ENCODE peak calls at places on chromosomes 6 and 20, in five cellular contexts. G, L, D, Y and B are unnamed samples.

GRCh38 chr20:42027746-42028268 is 409.6 kb upstream of the CHD6 start:
- DNase-seq in G (no peak), L (no peak), D (peak), Y (no peak), B (no peak)

GRCh38 chr6:113560908-113561307 is 296.2 kb upstream of the MARCKS start:
- DNase-seq in G (peak), L (no peak), D (no peak), Y (no peak), B (peak)

GRCh38 chr20:50655325-50655880 is 35.9 kb downstream of the RIPOR3 start:
- DNase-seq in G (peak), L (no peak), D (peak), Y (peak), B (no peak)

GRCh38 chr6:44268095-44268628 is 2.1 kb upstream of the TMEM151B start:
- DNase-seq in G (no peak), L (peak), D (peak), Y (peak), B (no peak)

GRCh38 chr6:144411506-144412165 is 126.5 kb downstream of the UTRN start:
- DNase-seq in G (no peak), L (no peak), D (no peak), Y (no peak), B (no peak)

GRCh38 chr6:26240157-26240980 is 124.6 kb upstream of the BTN3A2 start:
- DNase-seq in G (peak), L (no peak), D (peak), Y (peak), B (peak)

GRCh38 chr6:16095180-16095579 is 33.7 kb upstream of the MYLIP start:
- DNase-seq in G (no peak), L (no peak), D (no peak), Y (no peak), B (no peak)

GRCh38 chr20:20594171-20594530 is 118.3 kb downstream of the RALGAPA2 start:
- DNase-seq in G (no peak), L (peak), D (peak), Y (no peak), B (no peak)

GRCh38 chr6:167034056-167034455 is 34.9 kb downstream of the CEP43 start:
- DNase-seq in G (no peak), L (no peak), D (no peak), Y (no peak), B (no peak)

GRCh38 chr6:46390153-46390876 is 100.9 kb downstream of the RCAN2 start:
- DNase-seq in G (no peak), L (no peak), D (no peak), Y (no peak), B (peak)

GRCh38 chr6:101578306-101578705 is 184.8 kb downstream of the GRIK2 start:
- DNase-seq in G (no peak), L (no peak), D (no peak), Y (no peak), B (no peak)

GRCh38 chr20:5996765-5997164 is 46.3 kb downstream of the MCM8 start:
- DNase-seq in G (no peak), L (no peak), D (no peak), Y (no peak), B (no peak)

GRCh38 chr20:58647162-58647813 is 3.8 kb upstream of the STX16 start:
- DNase-seq in G (no peak), L (no peak), D (no peak), Y (no peak), B (no peak)

GRCh38 chr6:68008445-68008844 is 626.6 kb upstream of the ADGRB3 start:
- DNase-seq in G (no peak), L (no peak), D (no peak), Y (no peak), B (no peak)

GRCh38 chr6:37314803-37315515 is 38.8 kb upstream of the RNF8 start:
- DNase-seq in G (no peak), L (peak), D (peak), Y (peak), B (no peak)

GRCh38 chr20:483791-484644 is 21.7 kb upstream of the TBC1D20 start:
- DNase-seq in G (no peak), L (no peak), D (no peak), Y (no peak), B (no peak)

GRCh38 chr6:148925701-148926100 is 178.9 kb downstream of the UST start:
- DNase-seq in G (no peak), L (no peak), D (no peak), Y (no peak), B (peak)

GRCh38 chr20:23150304-23151007 is 64.3 kb upstream of the CD93 start:
- DNase-seq in G (no peak), L (no peak), D (no peak), Y (peak), B (no peak)

GRCh38 chr6:89270951-89271721 is 44.0 kb downstream of the GABRR2 start:
- DNase-seq in G (no peak), L (no peak), D (no peak), Y (no peak), B (no peak)

GRCh38 chr6:53033764-53034163 is 31.4 kb upstream of the FBXO9 start:
- DNase-seq in G (no peak), L (no peak), D (no peak), Y (no peak), B (no peak)

GRCh38 chr6:20433321-20433720 is 31.6 kb downstream of the E2F3 start:
- DNase-seq in G (no peak), L (no peak), D (no peak), Y (no peak), B (no peak)

GRCh38 chr6:125099211-125100017 is 54.2 kb upstream of the TPD52L1 start:
- DNase-seq in G (peak), L (no peak), D (peak), Y (peak), B (no peak)

GRCh38 chr6:894274-894673 is 201.3 kb upstream of the EXOC2 start:
- DNase-seq in G (no peak), L (no peak), D (no peak), Y (no peak), B (no peak)

GRCh38 chr6:39339557-39340555 is 17.4 kb upstream of the KCNK16 start:
- DNase-seq in G (no peak), L (no peak), D (no peak), Y (no peak), B (no peak)

GRCh38 chr6:111358454-111358853 is 124.6 kb downstream of the REV3L start:
- DNase-seq in G (no peak), L (no peak), D (no peak), Y (no peak), B (no peak)

GRCh38 chr6:143964667-143965066 is 43.4 kb downstream of the PLAGL1 start:
- DNase-seq in G (no peak), L (no peak), D (no peak), Y (no peak), B (no peak)

GRCh38 chr6:108363756-108364356 is 69.0 kb downstream of the AFG1L start:
- DNase-seq in G (no peak), L (no peak), D (peak), Y (no peak), B (no peak)

GRCh38 chr6:170130201-170130621 is 160.7 kb downstream of the DLL1 start:
- DNase-seq in G (no peak), L (no peak), D (no peak), Y (no peak), B (no peak)

GRCh38 chr20:39874049-39874893 is 814.8 kb downstream of the MAFB start:
- DNase-seq in G (peak), L (peak), D (peak), Y (peak), B (peak)

GRCh38 chr20:49635171-49635570 is 67.2 kb upstream of the PTGIS start:
- DNase-seq in G (no peak), L (no peak), D (no peak), Y (peak), B (no peak)

GRCh38 chr6:68639211-68639610 is 4.1 kb downstream of the ADGRB3 start:
- DNase-seq in G (no peak), L (no peak), D (no peak), Y (no peak), B (no peak)

GRCh38 chr6:21996425-21997207 is 300.2 kb downstream of the PRL start:
- DNase-seq in G (no peak), L (no peak), D (peak), Y (no peak), B (peak)

GRCh38 chr6:109441069-109441816 is 719 bp downstream of the SMPD2 start:
- DNase-seq in G (no peak), L (peak), D (peak), Y (peak), B (no peak)

GRCh38 chr6:45920819-45921511 is 94.7 kb downstream of the CLIC5 start:
- DNase-seq in G (no peak), L (no peak), D (no peak), Y (no peak), B (no peak)

GRCh38 chr6:155586036-155586557 is 130.5 kb upstream of the NOX3 start:
- DNase-seq in G (no peak), L (no peak), D (peak), Y (no peak), B (no peak)

GRCh38 chr6:7900621-7901020 is 10.0 kb downstream of the TXNDC5 start:
- DNase-seq in G (no peak), L (no peak), D (no peak), Y (no peak), B (no peak)

GRCh38 chr6:134757911-134758361 is 192.0 kb downstream of the ALDH8A1 start:
- DNase-seq in G (no peak), L (no peak), D (no peak), Y (no peak), B (no peak)

GRCh38 chr6:133441491-133441890 is 200.3 kb downstream of the EYA4 start:
- DNase-seq in G (no peak), L (no peak), D (no peak), Y (no peak), B (no peak)

GRCh38 chr20:62552613-62553012 is 76.8 kb upstream of the GATA5 start:
- DNase-seq in G (no peak), L (no peak), D (no peak), Y (no peak), B (no peak)
- TF ChIP-seq CTCF in G (no peak), L (no peak), D (no peak), Y (no peak), B (no peak)

DNA sequence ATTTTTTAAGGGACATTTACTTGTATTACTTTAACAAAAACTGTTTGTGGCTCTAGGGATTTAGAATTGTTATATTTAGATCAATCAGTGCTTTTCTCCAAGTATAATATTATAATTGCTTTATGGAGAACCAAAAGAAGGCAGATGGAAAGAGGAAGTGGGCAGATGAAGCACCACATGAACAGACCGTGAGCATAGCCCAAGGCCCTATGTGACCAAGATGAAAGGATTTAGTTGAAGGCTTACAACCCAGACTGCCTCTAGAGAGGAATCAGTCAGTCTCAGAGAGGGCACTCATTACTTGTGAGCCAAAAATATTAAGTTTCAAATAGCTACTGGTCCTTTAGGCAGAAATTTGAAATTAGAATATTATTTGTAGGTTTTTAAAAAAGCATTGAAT is 102.3 kb upstream of the IMPG1 start:
- DNase-seq in G (no peak), L (no peak), D (no peak), Y (no peak), B (no peak)
- TF ChIP-seq CTCF in G (no peak), L (no peak), D (no peak), Y (no peak), B (no peak)

GRCh38 chr6:35568967-35569606 is 56.4 kb upstream of the TULP1 start:
- DNase-seq in G (no peak), L (peak), D (peak), Y (peak), B (no peak)
- TF ChIP-seq CTCF in G (peak), L (peak), D (peak), Y (peak), B (peak)

DNA sequence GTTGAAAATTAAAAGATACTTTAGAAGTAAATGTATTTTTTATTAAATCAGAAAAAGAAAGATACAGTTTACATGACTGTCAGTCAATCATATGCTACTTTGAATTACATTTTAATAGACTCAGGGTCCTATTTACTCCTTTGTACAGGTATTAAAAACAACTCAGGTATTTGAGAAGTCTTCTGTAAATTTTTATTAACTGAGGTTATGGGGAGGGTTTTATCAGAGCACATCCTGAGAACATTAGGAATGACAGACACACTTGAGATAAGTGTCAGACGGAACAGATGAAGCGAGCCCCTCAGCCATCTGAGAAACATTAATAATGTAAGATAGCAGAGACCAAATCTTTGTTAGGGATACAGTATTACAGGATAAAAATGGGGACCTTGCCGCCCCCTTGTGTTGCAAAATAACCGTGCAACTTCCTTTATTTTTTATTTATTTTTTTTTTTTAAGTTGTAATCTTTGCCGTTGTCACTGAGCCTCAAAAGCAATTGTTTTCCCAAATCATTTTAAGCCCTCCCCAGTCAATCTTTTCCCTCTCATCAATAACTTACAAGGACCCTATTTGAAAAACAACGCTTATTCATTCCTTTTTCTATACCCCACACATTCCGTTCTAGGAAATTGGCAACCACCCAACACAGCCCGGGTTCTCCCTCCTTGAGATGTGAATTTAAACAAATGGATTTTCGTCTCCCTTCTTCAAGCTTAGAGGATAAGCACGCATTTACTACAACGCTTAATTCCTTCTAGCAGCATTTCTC is 126.7 kb downstream of the BCAS1 start:
- DNase-seq in G (no peak), L (peak), D (peak), Y (no peak), B (no peak)
- TF ChIP-seq CTCF in G (peak), L (peak), D (peak), Y (peak), B (peak)

DNA sequence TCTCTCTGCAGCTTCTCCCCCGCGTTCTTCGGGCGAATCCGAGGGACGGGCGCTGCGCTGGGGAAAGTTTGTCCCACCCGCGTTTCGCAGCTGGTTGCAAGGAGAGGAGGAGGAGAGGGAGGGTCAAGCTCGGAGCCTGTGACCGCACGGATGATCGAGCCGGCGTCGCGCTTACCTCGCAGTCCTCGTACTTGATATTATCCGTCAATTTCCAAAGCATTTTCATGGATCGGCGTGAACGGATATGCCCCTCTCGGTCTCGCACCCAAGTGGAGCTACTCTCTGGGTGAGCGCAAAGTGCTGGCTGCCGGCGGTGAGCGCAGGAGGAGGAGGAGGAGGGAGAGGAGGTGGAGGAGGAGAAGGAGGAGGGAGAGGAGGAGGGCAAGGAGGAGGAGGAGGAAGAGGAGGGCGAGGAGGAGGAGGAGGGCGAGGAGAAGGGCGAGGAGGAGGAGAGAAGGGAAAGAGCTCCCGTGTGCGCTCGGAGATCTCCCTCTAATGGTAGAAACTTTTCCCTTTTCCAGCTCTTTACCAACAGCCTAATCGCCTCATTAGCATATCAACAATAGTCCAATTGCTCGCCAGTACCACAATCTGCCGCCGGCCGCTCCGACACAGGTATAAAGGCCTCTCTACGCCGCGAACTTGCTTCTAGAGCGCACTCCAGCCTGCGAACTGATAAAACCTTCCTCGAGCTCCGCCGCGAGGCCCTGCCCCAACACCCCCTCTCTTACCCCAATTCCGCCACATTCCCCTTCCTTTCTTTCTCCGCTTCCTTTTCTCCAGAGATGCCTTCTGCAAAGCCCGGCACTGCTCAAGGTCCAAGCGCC is at the start of gene TFAP2A:
- DNase-seq in G (peak), L (no peak), D (peak), Y (no peak), B (no peak)
- TF ChIP-seq CTCF in G (peak), L (no peak), D (peak), Y (no peak), B (peak)

GRCh38 chr6:18062733-18063132 is 59.7 kb downstream of the NHLRC1 start:
- DNase-seq in G (no peak), L (no peak), D (no peak), Y (no peak), B (no peak)
- TF ChIP-seq CTCF in G (no peak), L (no peak), D (no peak), Y (no peak), B (no peak)

DNA sequence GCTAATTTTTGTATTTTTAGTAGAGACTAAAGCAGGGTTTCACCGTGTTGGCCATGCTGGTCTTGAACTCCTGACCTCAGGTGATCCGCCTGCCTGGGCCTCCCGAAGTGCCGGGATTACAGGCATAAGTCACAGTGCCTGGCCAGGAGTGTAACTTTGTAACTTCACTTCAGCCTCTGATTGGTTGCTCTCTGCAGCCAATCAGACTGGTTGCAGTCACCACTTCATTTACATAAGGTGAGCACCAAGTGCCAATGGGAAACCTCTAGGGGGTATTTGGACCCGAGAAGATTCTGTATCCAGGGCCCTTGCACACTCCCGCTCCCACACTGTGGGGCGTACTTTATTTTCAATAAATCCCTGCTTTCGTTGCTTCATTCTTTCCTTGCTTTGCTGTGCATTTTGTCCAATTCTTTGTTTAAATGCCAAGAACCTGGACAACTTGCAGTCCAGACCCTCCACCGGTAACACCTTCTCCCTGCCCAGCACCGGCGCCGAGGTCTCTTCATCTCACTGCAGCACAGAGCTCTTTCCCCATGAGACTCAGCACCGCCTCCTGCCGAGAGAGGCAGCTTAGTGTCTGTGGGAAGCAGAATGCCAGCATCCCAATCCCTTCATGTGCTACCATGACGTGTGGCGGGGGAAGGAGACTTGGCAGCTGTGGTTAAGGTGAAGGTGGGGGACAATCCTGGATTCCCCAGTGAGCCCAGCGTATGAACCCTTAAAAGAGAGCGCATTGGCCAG is 14.0 kb upstream of the MRGBP start:
- DNase-seq in G (no peak), L (peak), D (peak), Y (no peak), B (no peak)
- TF ChIP-seq CTCF in G (peak), L (peak), D (peak), Y (no peak), B (peak)

DNA sequence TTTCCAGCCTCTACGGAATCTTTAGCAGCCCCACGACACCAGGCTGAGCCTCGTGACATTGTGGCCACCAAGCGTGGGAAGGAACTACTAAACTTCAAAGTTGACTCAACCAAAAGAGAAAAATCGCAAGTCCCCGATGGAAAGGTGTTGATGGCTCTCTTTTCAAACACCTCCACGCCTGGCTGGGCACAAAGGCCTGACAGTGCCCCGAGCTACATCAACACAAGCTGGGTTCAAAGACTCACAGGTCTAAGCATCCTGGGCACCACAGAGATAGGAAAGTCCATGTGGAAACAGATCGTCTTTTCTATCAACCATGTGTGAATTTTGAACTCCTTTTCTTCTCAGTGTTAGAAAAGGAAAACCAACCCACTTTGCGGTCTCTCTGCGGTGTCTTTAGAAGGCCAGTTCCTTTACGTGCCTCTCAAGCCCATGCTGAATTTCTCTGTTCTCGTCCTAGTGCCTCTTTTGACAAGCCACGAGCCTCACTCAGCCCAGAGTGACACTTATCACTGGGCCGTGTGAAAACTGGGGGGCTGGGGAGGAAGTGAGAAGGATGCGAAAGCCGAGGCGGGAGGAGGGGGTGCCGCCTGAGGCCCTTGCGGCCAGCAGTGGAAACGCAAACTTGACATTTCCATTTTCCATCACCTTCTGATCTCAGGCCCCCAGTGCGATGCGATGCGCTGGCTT is 59.4 kb downstream of the GFOD1 start:
- DNase-seq in G (no peak), L (no peak), D (no peak), Y (no peak), B (no peak)
- TF ChIP-seq CTCF in G (no peak), L (no peak), D (no peak), Y (no peak), B (no peak)